ENCODE peak calls at places on chromosomes 12 and 14, in six cellular contexts. B is skeletal muscle cell; A is IMR-90; D is stimulated activated CD4-positive, alpha-beta T cell treated with anti-CD3 and anti-CD28 coated beads, Interleukin-2, amount 100 ng/mL, for 48 hours; U is nephron progenitor cell; S is hepatic stellate cell. K is an unnamed sample.

GRCh38 chr12:11814362-11814761 is 164.9 kb downstream of the ETV6 start:
- DNase-seq in B (peak), A (peak), D (no peak), U (no peak), S (peak), K (peak)

GRCh38 chr14:53567236-53567785 is 389.3 kb downstream of the BMP4 start:
- DNase-seq in B (no peak), A (no peak), D (no peak), U (no peak), S (no peak), K (no peak)

GRCh38 chr14:22105643-22106042 is 432.0 kb upstream of the OR4E1 start:
- DNase-seq in B (no peak), A (no peak), D (no peak), U (no peak), S (no peak), K (no peak)

GRCh38 chr12:111775205-111776193 is 8.8 kb downstream of the ALDH2 start:
- DNase-seq in B (peak), A (peak), D (no peak), U (peak), S (peak), K (peak)

GRCh38 chr12:88562846-88563582 is 17.3 kb downstream of the KITLG start:
- DNase-seq in B (no peak), A (peak), D (no peak), U (no peak), S (peak), K (peak)

GRCh38 chr12:121108492-121108891 is 24.2 kb upstream of the P2RX7 start:
- DNase-seq in B (no peak), A (no peak), D (no peak), U (no peak), S (no peak), K (no peak)

GRCh38 chr12:68468036-68468435 is 135.9 kb upstream of the MDM1 start:
- DNase-seq in B (no peak), A (no peak), D (no peak), U (no peak), S (no peak), K (no peak)

GRCh38 chr12:76639646-76640045 is 80.1 kb upstream of the OSBPL8 start:
- DNase-seq in B (no peak), A (no peak), D (no peak), U (no peak), S (no peak), K (no peak)

GRCh38 chr14:32201816-32202467 is at the start of gene RNU6-7:
- DNase-seq in B (no peak), A (peak), D (peak), U (peak), S (no peak), K (no peak)

GRCh38 chr14:63474844-63475243 is 68.3 kb downstream of the PPP2R5E start:
- DNase-seq in B (no peak), A (no peak), D (no peak), U (no peak), S (no peak), K (no peak)

GRCh38 chr12:105256921-105257320 is 20.9 kb upstream of the APPL2 start:
- DNase-seq in B (peak), A (peak), D (no peak), U (no peak), S (peak), K (peak)

GRCh38 chr12:82651489-82651888 is 35.2 kb upstream of the TMTC2 start:
- DNase-seq in B (no peak), A (no peak), D (no peak), U (no peak), S (no peak), K (no peak)

GRCh38 chr12:66398931-66399625 is 96.8 kb downstream of the HELB start:
- DNase-seq in B (no peak), A (peak), D (no peak), U (no peak), S (no peak), K (peak)

GRCh38 chr14:64614992-64615391 is 65.2 kb downstream of the PPP1R36 start:
- DNase-seq in B (no peak), A (no peak), D (no peak), U (no peak), S (no peak), K (peak)

GRCh38 chr14:23119362-23120327 is 590 bp upstream of the CEBPE start:
- DNase-seq in B (no peak), A (no peak), D (no peak), U (no peak), S (no peak), K (no peak)

GRCh38 chr12:100608776-100609175 is 35.3 kb downstream of the GAS2L3 start:
- DNase-seq in B (no peak), A (no peak), D (no peak), U (no peak), S (no peak), K (no peak)

K was measured in HCEC 1CT.